ENCODE peak calls at places on chromosomes 3 and 15, in four cellular contexts. R is hypothalamus, I is pancreas, W is T-helper 2 cell. H is an unnamed sample.

GRCh38 chr3:19866751-19867347 is 67.2 kb downstream of the EFHB start:
- DNase-seq in W (no peak), R (peak), I (peak), H (no peak)

GRCh38 chr3:85567074-85567676 is 608.4 kb downstream of the CADM2 start:
- DNase-seq in R (no peak), I (peak), W (no peak), H (no peak)

GRCh38 chr3:114645392-114645791 is 351.6 kb downstream of the TIGIT start:
- DNase-seq in R (no peak), W (no peak), I (no peak), H (no peak)

GRCh38 chr3:134056464-134056891 is 26.8 kb upstream of the SLCO2A1 start:
- DNase-seq in W (no peak), I (no peak), R (no peak), H (no peak)

GRCh38 chr3:27324695-27325094 is 44.5 kb downstream of the NEK10 start:
- DNase-seq in W (no peak), R (no peak), I (no peak), H (no peak)

GRCh38 chr3:122077293-122078234 is 22.4 kb downstream of the CD86 start:
- DNase-seq in R (no peak), W (no peak), I (no peak), H (no peak)

GRCh38 chr3:57803647-57804081 is 47.6 kb downstream of the SLMAP start:
- DNase-seq in I (peak), W (no peak), R (no peak), H (no peak)

GRCh38 chr3:126277629-126278378 is 79.4 kb downstream of the KLF15 start:
- DNase-seq in R (no peak), W (no peak), I (no peak), H (no peak)

GRCh38 chr3:171803044-171803443 is 7.2 kb downstream of the PLD1 start:
- DNase-seq in W (no peak), I (no peak), R (no peak), H (no peak)

GRCh38 chr15:58469432-58470353 is 37.9 kb downstream of the LIPC start:
- DNase-seq in I (no peak), R (no peak), W (no peak), H (no peak)

GRCh38 chr3:69602112-69602511 is 137.2 kb upstream of the MITF start:
- DNase-seq in I (no peak), R (no peak), W (no peak), H (no peak)

GRCh38 chr3:186151077-186151971 is 42.4 kb upstream of the ETV5 start:
- DNase-seq in R (no peak), I (no peak), W (no peak), H (no peak)

GRCh38 chr3:99509224-99509623 is 129.2 kb upstream of the COL8A1 start:
- DNase-seq in W (no peak), R (no peak), I (no peak), H (no peak)

GRCh38 chr3:185021326-185021725 is 131.5 kb downstream of the C3orf70 start:
- DNase-seq in I (no peak), R (no peak), W (no peak), H (no peak)

GRCh38 chr3:128482857-128483656 is 9.9 kb downstream of the GATA2 start:
- DNase-seq in R (no peak), I (no peak), W (no peak), H (no peak)

GRCh38 chr3:148400754-148401153 is 296.9 kb upstream of the AGTR1 start:
- DNase-seq in W (no peak), R (no peak), I (no peak), H (no peak)

GRCh38 chr15:85527907-85528306 is 147.5 kb downstream of the AKAP13 start:
- DNase-seq in I (no peak), W (no peak), R (no peak), H (no peak)

GRCh38 chr3:136856665-136857064 is 5.3 kb upstream of the NCK1 start:
- DNase-seq in W (no peak), R (no peak), I (no peak), H (no peak)

GRCh38 chr3:4850211-4850927 is 128.9 kb upstream of the BHLHE40 start:
- DNase-seq in R (no peak), I (no peak), W (peak), H (peak)

GRCh38 chr3:123044981-123045763 is 17.6 kb upstream of the SEMA5B start:
- DNase-seq in I (no peak), W (no peak), R (no peak), H (no peak)

GRCh38 chr15:67691450-67691849 is 133.9 kb upstream of the SKOR1 start:
- DNase-seq in I (no peak), R (no peak), W (no peak), H (no peak)

GRCh38 chr15:91302588-91303439 is 202.8 kb downstream of the SV2B start:
- DNase-seq in R (no peak), W (peak), I (peak), H (no peak)

GRCh38 chr3:126441256-126441880 is 34.3 kb downstream of the ZXDC start:
- DNase-seq in I (peak), R (no peak), W (no peak), H (no peak)

GRCh38 chr15:73601449-73602425 is 31.5 kb downstream of the NPTN start:
- DNase-seq in I (peak), R (no peak), W (no peak), H (no peak)

GRCh38 chr3:127373701-127374625 is 86.1 kb upstream of the PRR20G start:
- DNase-seq in I (no peak), W (no peak), R (no peak), H (no peak)

GRCh38 chr3:28295819-28296364 is 52.6 kb upstream of the ZCWPW2 start:
- DNase-seq in W (no peak), I (no peak), R (no peak), H (no peak)

GRCh38 chr15:67125589-67126502 is 60.4 kb downstream of the SMAD3 start:
- DNase-seq in R (no peak), I (peak), W (no peak), H (no peak)

GRCh38 chr3:34783881-34784280 is 855.4 kb upstream of the ARPP21 start:
- DNase-seq in I (no peak), R (no peak), W (no peak), H (no peak)